ENCODE peak calls at places on chromosomes 11 and 22, in four cellular contexts. L is fibroblast of pulmonary artery, K is HTR-8/SVneo, N is endodermal cell. J is an unnamed sample.

GRCh38 chr11:74147199-74147929 is 23.4 kb downstream of the C2CD3 start:
- DNase-seq in L (no peak), N (no peak), K (no peak), J (no peak)

GRCh38 chr22:42444060-42444904 is 12.1 kb upstream of the NFAM1 start:
- DNase-seq in L (peak; percentile 95), N (peak; percentile 97), K (peak; percentile 84), J (peak; percentile 90)

GRCh38 chr11:129723146-129723963 is 92.3 kb upstream of the TMEM45B start:
- DNase-seq in N (peak; percentile 37), L (no peak), K (no peak), J (no peak)

GRCh38 chr11:37089439-37089838 is 491.4 kb upstream of the RAG2 start:
- DNase-seq in N (no peak), L (no peak), K (no peak), J (no peak)

GRCh38 chr22:22479999-22480532 is 28.5 kb downstream of the ZNF280B start:
- DNase-seq in N (no peak), L (no peak), K (no peak), J (no peak)

GRCh38 chr11:73171762-73172161 is 29.6 kb upstream of the FCHSD2 start:
- DNase-seq in N (no peak), K (no peak), L (no peak), J (no peak)

GRCh38 chr22:27805841-27806240 is 4.3 kb upstream of the MN1 start:
- DNase-seq in N (no peak), L (no peak), K (no peak), J (no peak)

GRCh38 chr22:26068571-26068970 is 100.7 kb upstream of the SEZ6L start:
- DNase-seq in N (peak; percentile 75), K (no peak), L (no peak), J (no peak)

GRCh38 chr11:63915961-63916836 is 765 bp downstream of the RCOR2 start:
- DNase-seq in L (peak; percentile 23), N (peak; percentile 98), K (no peak), J (no peak)

GRCh38 chr11:43691332-43691731 is 10.8 kb downstream of the HSD17B12 start:
- DNase-seq in K (no peak), L (peak; percentile 18), N (no peak), J (no peak)

GRCh38 chr22:35643991-35644390 is 4.3 kb upstream of the APOL6 start:
- DNase-seq in K (no peak), L (no peak), N (no peak), J (no peak)

GRCh38 chr11:134724779-134725140 is 312.7 kb upstream of the B3GAT1 start:
- DNase-seq in N (no peak), K (no peak), L (no peak), J (no peak)

GRCh38 chr11:292211-293121 is 3.5 kb downstream of the PGGHG start:
- DNase-seq in L (no peak), K (no peak), N (peak; percentile 34), J (no peak)

GRCh38 chr22:29195118-29195963 is 10.4 kb upstream of the EMID1 start:
- DNase-seq in N (no peak), L (no peak), K (no peak), J (no peak)

GRCh38 chr22:27635435-27635834 is 166.1 kb downstream of the MN1 start:
- DNase-seq in K (no peak), N (no peak), L (no peak), J (no peak)

GRCh38 chr22:46691571-46691970 is 46.5 kb downstream of the CERK start:
- DNase-seq in N (no peak), L (no peak), K (no peak), J (no peak)

GRCh38 chr22:24417901-24418641 is 9.3 kb upstream of the ADORA2A start:
- DNase-seq in L (peak; percentile 44), K (no peak), N (no peak), J (no peak)

GRCh38 chr11:131297441-131297840 is 73.0 kb upstream of the NTM start:
- DNase-seq in N (no peak), K (no peak), L (no peak), J (no peak)

GRCh38 chr22:23278883-23279675 is 98.8 kb downstream of the BCR start:
- DNase-seq in L (peak; percentile 31), K (no peak), N (no peak), J (peak; percentile 20)

GRCh38 chr11:73386026-73386425 is 9.8 kb downstream of the RELT start:
- DNase-seq in N (no peak), L (no peak), K (no peak), J (no peak)

GRCh38 chr11:37632748-37633147 is 1034.7 kb upstream of the RAG2 start:
- DNase-seq in N (no peak), L (no peak), K (no peak), J (no peak)

GRCh38 chr11:47905358-47906059 is 57.4 kb upstream of the NUP160 start:
- DNase-seq in N (no peak), K (peak; percentile 93), L (peak; percentile 81), J (peak; percentile 97)

GRCh38 chr22:48651036-48651890 is 1176.4 kb downstream of the BRD1 start:
- DNase-seq in K (no peak), N (no peak), L (no peak), J (no peak)

GRCh38 chr11:57325735-57326048 is 940 bp upstream of the TNKS1BP1 start:
- DNase-seq in N (no peak), K (no peak), L (no peak), J (peak; percentile 83)

GRCh38 chr11:2983908-2984307 is 8.2 kb downstream of the NAP1L4 start:
- DNase-seq in L (no peak), K (no peak), N (no peak), J (no peak)

GRCh38 chr22:27422442-27422841 is 379.1 kb downstream of the MN1 start:
- DNase-seq in N (no peak), L (no peak), K (no peak), J (no peak)

GRCh38 chr11:21511835-21512440 is 680.9 kb upstream of the ANO5 start:
- DNase-seq in K (peak; percentile 2), L (peak; percentile 45), N (peak; percentile 96), J (no peak)

GRCh38 chr11:43924112-43924855 is 18.2 kb upstream of the C11orf96 start:
- DNase-seq in N (peak; percentile 79), K (no peak), L (no peak), J (no peak)

GRCh38 chr11:11757871-11758270 is 83.9 kb upstream of the USP47 start:
- DNase-seq in L (no peak), N (no peak), K (no peak), J (no peak)

GRCh38 chr11:45671246-45672171 is 6.1 kb upstream of the CHST1 start:
- DNase-seq in K (no peak), N (no peak), L (no peak), J (no peak)

GRCh38 chr11:114163830-114164401 is 104.4 kb downstream of the ZBTB16 start:
- DNase-seq in K (no peak), L (peak; percentile 61), N (no peak), J (peak; percentile 21)

GRCh38 chr11:121521145-121522042 is 68.6 kb upstream of the SORL1-AS1 start:
- DNase-seq in N (no peak), L (no peak), K (no peak), J (no peak)

GRCh38 chr11:100105605-100106358 is 581.3 kb upstream of the ARHGAP42 start:
- DNase-seq in K (no peak), N (peak; percentile 69), L (no peak), J (no peak)

GRCh38 chr22:24474221-24474620 is 20.9 kb upstream of the UPB1 start:
- DNase-seq in L (peak; percentile 91), N (no peak), K (peak; percentile 65), J (peak; percentile 83)

GRCh38 chr11:121671276-121672168 is 218.8 kb upstream of the SORL1-AS1 start:
- DNase-seq in L (peak; percentile 29), K (no peak), N (no peak), J (no peak)

GRCh38 chr11:27040302-27041115 is at the start of gene BBOX1:
- DNase-seq in K (no peak), L (peak; percentile 14), N (no peak), J (no peak)

GRCh38 chr22:38107692-38108515 is 2.6 kb downstream of the BAIAP2L2 start:
- DNase-seq in N (no peak), L (no peak), K (no peak), J (no peak)

GRCh38 chr22:22753526-22754267 is 109.3 kb downstream of the GGTLC2 start:
- DNase-seq in L (peak; percentile 51), K (peak; percentile 53), N (peak; percentile 95), J (peak; percentile 13)

J was measured in endothelial cell of umbilical vein.